ENCODE peak calls at places on chromosomes 1 and 21, in six cellular contexts. One of them, this sample, is unnamed. For H3K4me1, the result is how much of the 10 kb centered on the place peaks cover.

GRCh38 chr1:208209286-208209685 is 34.9 kb downstream of the PLXNA2 start:
- DNase-seq in trophoblast cell: no peak
- DNase-seq in IMR-90: no peak
- DNase-seq in iPS DF 6.9: no peak
- DNase-seq in upper lobe of right lung: no peak
- DNase-seq in neural progenitor cell: peak
- DNase-seq in this sample: no peak

GRCh38 chr1:12145616-12146342 is 21.0 kb upstream of the TNFRSF1B start:
- DNase-seq in trophoblast cell: no peak
- DNase-seq in IMR-90: no peak
- DNase-seq in iPS DF 6.9: no peak
- DNase-seq in upper lobe of right lung: no peak
- DNase-seq in neural progenitor cell: no peak
- DNase-seq in this sample: peak

GRCh38 chr1:206900149-206900548 is 2.9 kb downstream of the IL24 start:
- DNase-seq in trophoblast cell: no peak
- DNase-seq in IMR-90: no peak
- DNase-seq in iPS DF 6.9: no peak
- DNase-seq in upper lobe of right lung: no peak
- DNase-seq in neural progenitor cell: no peak
- DNase-seq in this sample: no peak

GRCh38 chr1:198929111-198929604 is 290.3 kb downstream of the PTPRC start:
- DNase-seq in trophoblast cell: no peak
- DNase-seq in IMR-90: no peak
- DNase-seq in iPS DF 6.9: no peak
- DNase-seq in upper lobe of right lung: no peak
- DNase-seq in neural progenitor cell: no peak
- DNase-seq in this sample: no peak

GRCh38 chr1:116987256-116987555 is 14.4 kb upstream of the CD101 start:
- DNase-seq in trophoblast cell: no peak
- DNase-seq in IMR-90: no peak
- DNase-seq in iPS DF 6.9: no peak
- DNase-seq in upper lobe of right lung: no peak
- DNase-seq in neural progenitor cell: no peak
- DNase-seq in this sample: peak

GRCh38 chr1:244256086-244256485 is 195.6 kb downstream of the ADSS2 start:
- DNase-seq in trophoblast cell: no peak
- DNase-seq in IMR-90: no peak
- DNase-seq in iPS DF 6.9: no peak
- DNase-seq in upper lobe of right lung: no peak
- DNase-seq in neural progenitor cell: no peak
- DNase-seq in this sample: no peak

GRCh38 chr1:34794001-34794789 is 1.4 kb downstream of the GJA4 start:
- DNase-seq in trophoblast cell: no peak
- DNase-seq in IMR-90: no peak
- DNase-seq in iPS DF 6.9: no peak
- DNase-seq in upper lobe of right lung: no peak
- DNase-seq in neural progenitor cell: no peak
- DNase-seq in this sample: no peak

GRCh38 chr1:36133484-36133883 is 8.5 kb upstream of the COL8A2 start:
- DNase-seq in trophoblast cell: no peak
- DNase-seq in IMR-90: peak
- DNase-seq in iPS DF 6.9: no peak
- DNase-seq in upper lobe of right lung: no peak
- DNase-seq in neural progenitor cell: no peak
- DNase-seq in this sample: peak

GRCh38 chr1:28259935-28260802 is 851 bp downstream of the SESN2 start:
- DNase-seq in trophoblast cell: peak
- DNase-seq in IMR-90: peak
- DNase-seq in iPS DF 6.9: peak
- DNase-seq in upper lobe of right lung: peak
- DNase-seq in neural progenitor cell: peak
- DNase-seq in this sample: peak

GRCh38 chr1:182602945-182603645 is 1.1 kb downstream of the RGS16 start:
- DNase-seq in trophoblast cell: peak
- DNase-seq in IMR-90: no peak
- DNase-seq in iPS DF 6.9: no peak
- DNase-seq in upper lobe of right lung: peak
- DNase-seq in neural progenitor cell: no peak
- DNase-seq in this sample: no peak

GRCh38 chr1:145846191-145846590 is 761 bp downstream of the NUDT17 start:
- DNase-seq in trophoblast cell: no peak
- DNase-seq in IMR-90: peak
- DNase-seq in iPS DF 6.9: peak
- DNase-seq in upper lobe of right lung: no peak
- DNase-seq in neural progenitor cell: peak
- DNase-seq in this sample: peak

GRCh38 chr1:82246050-82246449 is 445.3 kb downstream of the ADGRL2 start:
- DNase-seq in trophoblast cell: no peak
- DNase-seq in IMR-90: no peak
- DNase-seq in iPS DF 6.9: no peak
- DNase-seq in upper lobe of right lung: no peak
- DNase-seq in neural progenitor cell: no peak
- DNase-seq in this sample: no peak

GRCh38 chr1:216566809-216567208 is 143.6 kb upstream of the USH2A start:
- DNase-seq in trophoblast cell: no peak
- DNase-seq in IMR-90: peak
- DNase-seq in iPS DF 6.9: no peak
- DNase-seq in upper lobe of right lung: no peak
- DNase-seq in neural progenitor cell: no peak
- DNase-seq in this sample: no peak

GRCh38 chr1:210143465-210144062 is 89.0 kb upstream of the SERTAD4 start:
- DNase-seq in trophoblast cell: peak
- DNase-seq in IMR-90: peak
- DNase-seq in iPS DF 6.9: no peak
- DNase-seq in upper lobe of right lung: peak
- DNase-seq in neural progenitor cell: peak
- DNase-seq in this sample: peak

GRCh38 chr1:221478050-221478949 is 263.6 kb downstream of the DUSP10 start:
- DNase-seq in trophoblast cell: peak
- DNase-seq in IMR-90: peak
- DNase-seq in iPS DF 6.9: peak
- DNase-seq in upper lobe of right lung: no peak
- DNase-seq in neural progenitor cell: peak
- DNase-seq in this sample: no peak

GRCh38 chr1:1132928-1133750 is 17.2 kb upstream of the C1orf159 start:
- DNase-seq in trophoblast cell: no peak
- DNase-seq in IMR-90: peak
- DNase-seq in iPS DF 6.9: no peak
- DNase-seq in upper lobe of right lung: no peak
- DNase-seq in neural progenitor cell: no peak
- DNase-seq in this sample: peak
- H3K4me1 ChIP-seq in trophoblast cell: under half
- H3K4me1 ChIP-seq in IMR-90: under half
- H3K4me1 ChIP-seq in iPS DF 6.9: under half
- H3K4me1 ChIP-seq in upper lobe of right lung: under half
- H3K4me1 ChIP-seq in neural progenitor cell: under half
- H3K4me1 ChIP-seq in this sample: under half

GRCh38 chr1:13751458-13751871 is 51.5 kb downstream of the PRDM2 start:
- DNase-seq in trophoblast cell: no peak
- DNase-seq in IMR-90: no peak
- DNase-seq in iPS DF 6.9: no peak
- DNase-seq in upper lobe of right lung: no peak
- DNase-seq in neural progenitor cell: no peak
- DNase-seq in this sample: no peak
- H3K4me1 ChIP-seq in trophoblast cell: under half
- H3K4me1 ChIP-seq in IMR-90: under half
- H3K4me1 ChIP-seq in iPS DF 6.9: under half
- H3K4me1 ChIP-seq in upper lobe of right lung: under half
- H3K4me1 ChIP-seq in neural progenitor cell: under half
- H3K4me1 ChIP-seq in this sample: under half

GRCh38 chr1:43979261-43979527 is 184 bp downstream of the B4GALT2 start:
- DNase-seq in trophoblast cell: no peak
- DNase-seq in IMR-90: no peak
- DNase-seq in iPS DF 6.9: no peak
- DNase-seq in upper lobe of right lung: no peak
- DNase-seq in neural progenitor cell: no peak
- DNase-seq in this sample: no peak

GRCh38 chr1:43978264-43978550 is 803 bp upstream of the B4GALT2 start:
- DNase-seq in trophoblast cell: no peak
- DNase-seq in IMR-90: no peak
- DNase-seq in iPS DF 6.9: no peak
- DNase-seq in upper lobe of right lung: no peak
- DNase-seq in neural progenitor cell: no peak
- DNase-seq in this sample: no peak

GRCh38 chr1:43976890-43977289 is 2.1 kb upstream of the B4GALT2 start:
- DNase-seq in trophoblast cell: no peak
- DNase-seq in IMR-90: no peak
- DNase-seq in iPS DF 6.9: no peak
- DNase-seq in upper lobe of right lung: no peak
- DNase-seq in neural progenitor cell: no peak
- DNase-seq in this sample: no peak

GRCh38 chr1:43978551-43979260 is at the start of gene B4GALT2:
- DNase-seq in trophoblast cell: no peak
- DNase-seq in IMR-90: no peak
- DNase-seq in iPS DF 6.9: no peak
- DNase-seq in upper lobe of right lung: peak
- DNase-seq in neural progenitor cell: peak
- DNase-seq in this sample: peak

DNA sequence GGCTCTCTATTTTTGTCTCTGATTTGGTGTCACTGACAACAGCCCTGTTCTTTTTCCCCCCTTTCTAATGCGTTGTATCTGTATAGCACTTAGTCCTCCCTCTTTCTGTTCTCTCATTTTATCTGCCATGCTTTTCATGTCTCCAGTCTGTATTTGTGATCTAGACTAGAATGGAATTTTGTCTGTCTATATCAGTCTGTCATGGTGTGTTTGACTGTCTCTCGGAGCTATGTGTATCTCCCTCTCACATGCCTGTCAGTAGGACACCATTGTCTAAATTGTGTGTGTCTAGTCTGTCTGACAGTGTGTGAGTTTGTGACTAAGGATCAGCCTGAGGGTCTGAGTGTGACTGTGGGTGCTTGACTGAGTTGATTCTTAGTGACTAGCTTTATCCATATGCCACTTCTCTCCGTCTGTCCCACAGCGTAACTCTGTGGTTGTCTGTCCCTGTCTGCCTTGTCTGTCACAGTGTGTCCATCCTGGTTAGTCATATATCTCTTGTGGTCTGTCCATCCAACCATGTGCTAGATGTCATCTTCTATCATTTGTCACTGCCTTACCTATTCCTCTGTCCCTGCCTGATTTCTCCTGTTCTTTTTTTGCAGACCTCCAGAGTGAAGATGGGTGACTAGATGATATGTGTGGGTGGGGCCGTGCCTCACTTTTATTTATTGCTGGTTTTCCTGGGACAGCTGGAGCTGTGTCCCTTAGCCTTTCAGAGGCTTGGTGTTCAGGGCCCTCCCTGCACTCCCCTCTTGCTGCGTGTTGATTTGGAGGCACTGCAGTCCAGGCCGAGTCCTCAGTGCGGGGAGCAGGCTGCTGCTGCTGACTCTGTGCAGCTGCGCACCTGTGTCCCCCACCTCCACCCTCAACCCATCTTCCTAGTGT is 1.4 kb upstream of the B4GALT2 start:
- DNase-seq in trophoblast cell: no peak
- DNase-seq in IMR-90: no peak
- DNase-seq in iPS DF 6.9: no peak
- DNase-seq in upper lobe of right lung: no peak
- DNase-seq in neural progenitor cell: no peak
- DNase-seq in this sample: no peak
- H3K4me1 ChIP-seq in trophoblast cell: under half
- H3K4me1 ChIP-seq in IMR-90: under half
- H3K4me1 ChIP-seq in iPS DF 6.9: under half
- H3K4me1 ChIP-seq in upper lobe of right lung: under half
- H3K4me1 ChIP-seq in neural progenitor cell: under half
- H3K4me1 ChIP-seq in this sample: half or more

GRCh38 chr1:17287377-17287776 is 20.6 kb upstream of the PADI4 start:
- DNase-seq in trophoblast cell: peak
- DNase-seq in IMR-90: peak
- DNase-seq in iPS DF 6.9: no peak
- DNase-seq in upper lobe of right lung: peak
- DNase-seq in neural progenitor cell: no peak
- DNase-seq in this sample: no peak

GRCh38 chr1:17289756-17290155 is 18.2 kb upstream of the PADI4 start:
- DNase-seq in trophoblast cell: no peak
- DNase-seq in IMR-90: peak
- DNase-seq in iPS DF 6.9: no peak
- DNase-seq in upper lobe of right lung: no peak
- DNase-seq in neural progenitor cell: no peak
- DNase-seq in this sample: no peak

GRCh38 chr1:17293681-17294415 is 14.1 kb upstream of the PADI4 start:
- DNase-seq in trophoblast cell: no peak
- DNase-seq in IMR-90: no peak
- DNase-seq in iPS DF 6.9: no peak
- DNase-seq in upper lobe of right lung: no peak
- DNase-seq in neural progenitor cell: no peak
- DNase-seq in this sample: no peak

GRCh38 chr1:17292299-17293198 is 15.4 kb upstream of the PADI4 start:
- DNase-seq in trophoblast cell: peak
- DNase-seq in IMR-90: no peak
- DNase-seq in iPS DF 6.9: no peak
- DNase-seq in upper lobe of right lung: no peak
- DNase-seq in neural progenitor cell: no peak
- DNase-seq in this sample: no peak

GRCh38 chr1:17290553-17290952 is 17.4 kb upstream of the PADI4 start:
- DNase-seq in trophoblast cell: no peak
- DNase-seq in IMR-90: no peak
- DNase-seq in iPS DF 6.9: no peak
- DNase-seq in upper lobe of right lung: no peak
- DNase-seq in neural progenitor cell: no peak
- DNase-seq in this sample: no peak
- H3K4me1 ChIP-seq in trophoblast cell: under half
- H3K4me1 ChIP-seq in IMR-90: under half
- H3K4me1 ChIP-seq in iPS DF 6.9: under half
- H3K4me1 ChIP-seq in upper lobe of right lung: under half
- H3K4me1 ChIP-seq in neural progenitor cell: under half
- H3K4me1 ChIP-seq in this sample: under half

DNA sequence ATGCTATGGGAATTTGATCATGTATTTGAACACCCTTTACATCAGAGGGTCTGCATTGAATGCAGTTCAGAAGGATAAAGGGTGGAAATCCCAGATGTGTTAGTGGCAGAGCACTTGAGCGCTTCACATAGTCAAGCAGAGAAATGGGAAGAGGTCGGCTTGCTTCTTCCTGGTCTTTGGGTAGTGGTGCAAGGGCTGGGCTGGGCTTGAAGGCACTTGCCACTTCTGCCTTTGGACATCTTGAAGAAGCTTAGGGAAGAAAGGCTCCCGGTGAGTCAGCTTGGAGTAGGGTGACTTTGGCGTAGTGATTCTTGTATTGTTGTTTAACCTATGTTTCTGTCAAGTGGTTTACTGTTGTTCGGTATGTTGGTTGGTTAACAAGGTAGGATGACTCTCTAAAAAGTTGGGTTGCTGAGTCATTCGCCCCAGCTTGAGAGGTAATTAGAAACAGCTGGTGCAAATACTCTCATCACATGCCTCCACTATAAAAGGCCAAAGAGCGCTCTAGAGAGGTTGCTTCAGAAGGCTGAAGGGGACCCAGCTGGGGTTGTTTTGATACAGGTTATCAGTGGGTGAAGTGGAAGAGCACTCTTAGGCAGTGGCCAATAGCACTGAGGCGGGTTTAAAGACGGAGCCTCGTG is 1.3 kb downstream of the BACH1 start:
- DNase-seq in trophoblast cell: peak
- DNase-seq in IMR-90: peak
- DNase-seq in iPS DF 6.9: no peak
- DNase-seq in upper lobe of right lung: peak
- DNase-seq in neural progenitor cell: peak
- DNase-seq in this sample: peak
- H3K4me1 ChIP-seq in trophoblast cell: under half
- H3K4me1 ChIP-seq in IMR-90: under half
- H3K4me1 ChIP-seq in iPS DF 6.9: under half
- H3K4me1 ChIP-seq in upper lobe of right lung: under half
- H3K4me1 ChIP-seq in neural progenitor cell: under half
- H3K4me1 ChIP-seq in this sample: half or more

GRCh38 chr1:115543247-115543646 is 98.5 kb upstream of the VANGL1 start:
- DNase-seq in trophoblast cell: peak
- DNase-seq in IMR-90: no peak
- DNase-seq in iPS DF 6.9: no peak
- DNase-seq in upper lobe of right lung: no peak
- DNase-seq in neural progenitor cell: no peak
- DNase-seq in this sample: no peak
- H3K4me1 ChIP-seq in trophoblast cell: under half
- H3K4me1 ChIP-seq in IMR-90: under half
- H3K4me1 ChIP-seq in iPS DF 6.9: under half
- H3K4me1 ChIP-seq in upper lobe of right lung: under half
- H3K4me1 ChIP-seq in neural progenitor cell: under half
- H3K4me1 ChIP-seq in this sample: under half